ENCODE peak calls at places on chromosomes 7 and 10, in six cellular contexts. H is stimulated activated CD4-positive, alpha-beta T cell treated with anti-CD3 and anti-CD28 coated beads, Interleukin-2, amount 100 ng/mL, for 24 hours; J is CD4-positive, CD25-positive, alpha-beta regulatory T cell; S is transverse colon; I is GM12878; B is brain microvascular endothelial cell. E is an unnamed sample.

GRCh38 chr10:80465839-80466590 is 11.9 kb downstream of the TSPAN14 start:
- DNase-seq in H (peak; percentile 64), J (peak; percentile 85), S (no peak), I (no peak), B (no peak), E (no peak)

GRCh38 chr7:43137811-43138210 is 25.4 kb downstream of the HECW1 start:
- DNase-seq in H (no peak), J (no peak), S (no peak), I (no peak), B (no peak), E (no peak)

GRCh38 chr10:63164045-63164722 is 31.1 kb downstream of the NRBF2 start:
- DNase-seq in H (no peak), J (no peak), S (no peak), I (no peak), B (no peak), E (no peak)

GRCh38 chr10:116779076-116779687 is 36.8 kb upstream of the HSPA12A start:
- DNase-seq in H (no peak), J (no peak), S (no peak), I (no peak), B (no peak), E (no peak)

GRCh38 chr10:92656266-92656961 is 33.3 kb upstream of the HHEX start:
- DNase-seq in H (no peak), J (no peak), S (no peak), I (no peak), B (no peak), E (no peak)

GRCh38 chr10:79146611-79147130 is 77.9 kb downstream of the ZMIZ1 start:
- DNase-seq in H (no peak), J (peak; percentile 61), S (peak; percentile 56), I (no peak), B (no peak), E (no peak)

GRCh38 chr10:30857803-30858202 is 173.9 kb downstream of the ZNF438 start:
- DNase-seq in H (no peak), J (no peak), S (peak; percentile 28), I (no peak), B (no peak), E (peak; percentile 16)

GRCh38 chr7:100017300-100017699 is 1.9 kb downstream of the ZKSCAN1 start:
- DNase-seq in H (no peak), J (no peak), S (peak; percentile 74), I (no peak), B (no peak), E (no peak)

GRCh38 chr7:20858913-20859312 is 72.2 kb upstream of the SP8 start:
- DNase-seq in H (no peak), J (no peak), S (no peak), I (no peak), B (no peak), E (no peak)

GRCh38 chr10:10677479-10677878 is 340.2 kb upstream of the CELF2 start:
- DNase-seq in H (peak; percentile 22), J (peak; percentile 42), S (peak; percentile 55), I (peak; percentile 11), B (peak; percentile 80), E (peak; percentile 44)

GRCh38 chr10:42476101-42476500 is 162.3 kb downstream of the ZNF33B start:
- DNase-seq in H (no peak), J (no peak), S (no peak), I (no peak), B (no peak), E (no peak)

GRCh38 chr7:81624650-81625310 is 145.1 kb downstream of the HGF start:
- DNase-seq in H (no peak), J (no peak), S (no peak), I (no peak), B (no peak), E (no peak)

GRCh38 chr10:119928411-119928810 is 35.9 kb downstream of the SEC23IP start:
- DNase-seq in H (no peak), J (no peak), S (no peak), I (no peak), B (no peak), E (no peak)

GRCh38 chr10:132867801-132868644 is 74.3 kb downstream of the CFAP46 start:
- DNase-seq in H (no peak), J (no peak), S (peak; percentile 1), I (no peak), B (no peak), E (no peak)

GRCh38 chr7:38060116-38060515 is 117.9 kb upstream of the STARD3NL start:
- DNase-seq in H (no peak), J (no peak), S (no peak), I (no peak), B (no peak), E (no peak)

GRCh38 chr7:1673581-1674102 is 3.6 kb downstream of the ELFN1 start:
- DNase-seq in H (peak; percentile 11), J (no peak), S (no peak), I (no peak), B (no peak), E (no peak)

GRCh38 chr10:62037890-62038608 is 136.6 kb downstream of the ARID5B start:
- DNase-seq in H (no peak), J (peak; percentile 69), S (no peak), I (no peak), B (no peak), E (no peak)

GRCh38 chr7:135129579-135129978 is 18.3 kb upstream of the TMEM140 start:
- DNase-seq in H (no peak), J (no peak), S (no peak), I (no peak), B (no peak), E (no peak)

GRCh38 chr7:5646846-5647245 is 134.6 kb downstream of the RNF216 start:
- DNase-seq in H (no peak), J (no peak), S (no peak), I (no peak), B (no peak), E (peak; percentile 94)

GRCh38 chr7:92763636-92764423 is 72.5 kb downstream of the CDK6 start:
- DNase-seq in H (no peak), J (no peak), S (no peak), I (no peak), B (peak; percentile 86), E (peak; percentile 88)

GRCh38 chr10:123306290-123306689 is 152.1 kb downstream of the BUB3 start:
- DNase-seq in H (no peak), J (no peak), S (no peak), I (no peak), B (no peak), E (no peak)

GRCh38 chr10:118501637-118502440 is 93.6 kb downstream of the PRLHR start:
- DNase-seq in H (no peak), J (no peak), S (no peak), I (no peak), B (peak; percentile 35), E (peak; percentile 75)

GRCh38 chr7:133481676-133482075 is 228.8 kb downstream of the EXOC4 start:
- DNase-seq in H (no peak), J (peak; percentile 12), S (no peak), I (no peak), B (peak; percentile 82), E (peak; percentile 84)

GRCh38 chr7:111855161-111855841 is 293.0 kb upstream of the IMMP2L start:
- DNase-seq in H (no peak), J (peak; percentile 3), S (peak; percentile 53), I (peak; percentile 2), B (peak; percentile 65), E (peak; percentile 57)

GRCh38 chr7:30285067-30285530 is 702 bp downstream of the ZNRF2 start:
- DNase-seq in H (peak; percentile 40), J (peak; percentile 40), S (peak; percentile 33), I (no peak), B (no peak), E (peak; percentile 53)

GRCh38 chr10:86857097-86857825 is 100.2 kb downstream of the MMRN2 start:
- DNase-seq in H (no peak), J (no peak), S (no peak), I (no peak), B (peak; percentile 55), E (peak; percentile 66)